ENCODE peak calls at places on chromosomes 12 and 14, in nine cellular contexts. One of them, this sample, is unnamed.

GRCh38 chr12:107610030-107610859 is 75.4 kb upstream of the PWP1 start:
- DNase-seq in iris pigment epithelial cell: peak
- DNase-seq in H9: peak
- DNase-seq in activated T-helper 9 cell treated with anti-CD3 and anti-CD28 coated beads, Interleukin-2, amount 50 U/mL, for 16 hours: no peak
- DNase-seq in NCI-H460: peak
- DNase-seq in stimulated activated CD8-positive, alpha-beta memory T cell treated with anti-CD3 and anti-CD28 coated beads, Interleukin-15, amount 100 ng/mL, for 24 hours: no peak
- DNase-seq in RWPE2: no peak
- DNase-seq in hepatic stellate cell: peak
- DNase-seq in COR-L47: peak
- DNase-seq in this sample: peak

GRCh38 chr14:21070083-21070609 is at the start of gene ARHGEF40:
- DNase-seq in iris pigment epithelial cell: peak
- DNase-seq in H9: peak
- DNase-seq in activated T-helper 9 cell treated with anti-CD3 and anti-CD28 coated beads, Interleukin-2, amount 50 U/mL, for 16 hours: no peak
- DNase-seq in NCI-H460: peak
- DNase-seq in stimulated activated CD8-positive, alpha-beta memory T cell treated with anti-CD3 and anti-CD28 coated beads, Interleukin-15, amount 100 ng/mL, for 24 hours: no peak
- DNase-seq in RWPE2: no peak
- DNase-seq in hepatic stellate cell: peak
- DNase-seq in COR-L47: no peak
- DNase-seq in this sample: peak

GRCh38 chr14:51419685-51420084 is 179.6 kb downstream of the TMX1 start:
- DNase-seq in iris pigment epithelial cell: no peak
- DNase-seq in H9: no peak
- DNase-seq in activated T-helper 9 cell treated with anti-CD3 and anti-CD28 coated beads, Interleukin-2, amount 50 U/mL, for 16 hours: peak
- DNase-seq in NCI-H460: no peak
- DNase-seq in stimulated activated CD8-positive, alpha-beta memory T cell treated with anti-CD3 and anti-CD28 coated beads, Interleukin-15, amount 100 ng/mL, for 24 hours: no peak
- DNase-seq in RWPE2: no peak
- DNase-seq in hepatic stellate cell: no peak
- DNase-seq in COR-L47: no peak
- DNase-seq in this sample: no peak

GRCh38 chr14:97618917-97619690 is 821.9 kb downstream of the VRK1 start:
- DNase-seq in iris pigment epithelial cell: no peak
- DNase-seq in H9: no peak
- DNase-seq in activated T-helper 9 cell treated with anti-CD3 and anti-CD28 coated beads, Interleukin-2, amount 50 U/mL, for 16 hours: no peak
- DNase-seq in NCI-H460: no peak
- DNase-seq in stimulated activated CD8-positive, alpha-beta memory T cell treated with anti-CD3 and anti-CD28 coated beads, Interleukin-15, amount 100 ng/mL, for 24 hours: no peak
- DNase-seq in RWPE2: no peak
- DNase-seq in hepatic stellate cell: no peak
- DNase-seq in COR-L47: no peak
- DNase-seq in this sample: no peak

GRCh38 chr12:12786716-12787601 is 1.5 kb downstream of the APOLD1 start:
- DNase-seq in iris pigment epithelial cell: peak
- DNase-seq in H9: peak
- DNase-seq in activated T-helper 9 cell treated with anti-CD3 and anti-CD28 coated beads, Interleukin-2, amount 50 U/mL, for 16 hours: peak
- DNase-seq in NCI-H460: no peak
- DNase-seq in stimulated activated CD8-positive, alpha-beta memory T cell treated with anti-CD3 and anti-CD28 coated beads, Interleukin-15, amount 100 ng/mL, for 24 hours: peak
- DNase-seq in RWPE2: peak
- DNase-seq in hepatic stellate cell: peak
- DNase-seq in COR-L47: peak
- DNase-seq in this sample: peak

GRCh38 chr12:109523071-109523470 is 45.6 kb downstream of the UBE3B start:
- DNase-seq in iris pigment epithelial cell: no peak
- DNase-seq in H9: no peak
- DNase-seq in activated T-helper 9 cell treated with anti-CD3 and anti-CD28 coated beads, Interleukin-2, amount 50 U/mL, for 16 hours: no peak
- DNase-seq in NCI-H460: no peak
- DNase-seq in stimulated activated CD8-positive, alpha-beta memory T cell treated with anti-CD3 and anti-CD28 coated beads, Interleukin-15, amount 100 ng/mL, for 24 hours: no peak
- DNase-seq in RWPE2: no peak
- DNase-seq in hepatic stellate cell: no peak
- DNase-seq in COR-L47: peak
- DNase-seq in this sample: no peak

GRCh38 chr14:68463705-68464104 is 329.2 kb downstream of the ZFP36L1 start:
- DNase-seq in iris pigment epithelial cell: peak
- DNase-seq in H9: no peak
- DNase-seq in activated T-helper 9 cell treated with anti-CD3 and anti-CD28 coated beads, Interleukin-2, amount 50 U/mL, for 16 hours: no peak
- DNase-seq in NCI-H460: no peak
- DNase-seq in stimulated activated CD8-positive, alpha-beta memory T cell treated with anti-CD3 and anti-CD28 coated beads, Interleukin-15, amount 100 ng/mL, for 24 hours: no peak
- DNase-seq in RWPE2: no peak
- DNase-seq in hepatic stellate cell: no peak
- DNase-seq in COR-L47: no peak
- DNase-seq in this sample: no peak

GRCh38 chr14:69153848-69154208 is 909 bp upstream of the DCAF5 start:
- DNase-seq in iris pigment epithelial cell: peak
- DNase-seq in H9: no peak
- DNase-seq in activated T-helper 9 cell treated with anti-CD3 and anti-CD28 coated beads, Interleukin-2, amount 50 U/mL, for 16 hours: no peak
- DNase-seq in NCI-H460: no peak
- DNase-seq in stimulated activated CD8-positive, alpha-beta memory T cell treated with anti-CD3 and anti-CD28 coated beads, Interleukin-15, amount 100 ng/mL, for 24 hours: no peak
- DNase-seq in RWPE2: no peak
- DNase-seq in hepatic stellate cell: peak
- DNase-seq in COR-L47: no peak
- DNase-seq in this sample: peak

GRCh38 chr12:98345308-98345876 is 170.0 kb upstream of the TMPO start:
- DNase-seq in iris pigment epithelial cell: no peak
- DNase-seq in H9: no peak
- DNase-seq in activated T-helper 9 cell treated with anti-CD3 and anti-CD28 coated beads, Interleukin-2, amount 50 U/mL, for 16 hours: no peak
- DNase-seq in NCI-H460: no peak
- DNase-seq in stimulated activated CD8-positive, alpha-beta memory T cell treated with anti-CD3 and anti-CD28 coated beads, Interleukin-15, amount 100 ng/mL, for 24 hours: no peak
- DNase-seq in RWPE2: no peak
- DNase-seq in hepatic stellate cell: no peak
- DNase-seq in COR-L47: no peak
- DNase-seq in this sample: peak

GRCh38 chr12:96902076-96902475 is 5.0 kb upstream of the NEDD1 start:
- DNase-seq in iris pigment epithelial cell: peak
- DNase-seq in H9: no peak
- DNase-seq in activated T-helper 9 cell treated with anti-CD3 and anti-CD28 coated beads, Interleukin-2, amount 50 U/mL, for 16 hours: no peak
- DNase-seq in NCI-H460: no peak
- DNase-seq in stimulated activated CD8-positive, alpha-beta memory T cell treated with anti-CD3 and anti-CD28 coated beads, Interleukin-15, amount 100 ng/mL, for 24 hours: no peak
- DNase-seq in RWPE2: no peak
- DNase-seq in hepatic stellate cell: no peak
- DNase-seq in COR-L47: no peak
- DNase-seq in this sample: peak

GRCh38 chr14:58828298-58828697 is 190.5 kb downstream of the DACT1 start:
- DNase-seq in iris pigment epithelial cell: no peak
- DNase-seq in H9: no peak
- DNase-seq in activated T-helper 9 cell treated with anti-CD3 and anti-CD28 coated beads, Interleukin-2, amount 50 U/mL, for 16 hours: no peak
- DNase-seq in NCI-H460: no peak
- DNase-seq in stimulated activated CD8-positive, alpha-beta memory T cell treated with anti-CD3 and anti-CD28 coated beads, Interleukin-15, amount 100 ng/mL, for 24 hours: no peak
- DNase-seq in RWPE2: no peak
- DNase-seq in hepatic stellate cell: no peak
- DNase-seq in COR-L47: no peak
- DNase-seq in this sample: no peak

GRCh38 chr12:45934956-45935355 is 55.4 kb downstream of the SCAF11 start:
- DNase-seq in iris pigment epithelial cell: no peak
- DNase-seq in H9: no peak
- DNase-seq in activated T-helper 9 cell treated with anti-CD3 and anti-CD28 coated beads, Interleukin-2, amount 50 U/mL, for 16 hours: no peak
- DNase-seq in NCI-H460: no peak
- DNase-seq in stimulated activated CD8-positive, alpha-beta memory T cell treated with anti-CD3 and anti-CD28 coated beads, Interleukin-15, amount 100 ng/mL, for 24 hours: no peak
- DNase-seq in RWPE2: no peak
- DNase-seq in hepatic stellate cell: no peak
- DNase-seq in COR-L47: no peak
- DNase-seq in this sample: no peak

GRCh38 chr12:25119020-25119419 is 75.9 kb downstream of the DNAI7 start:
- DNase-seq in iris pigment epithelial cell: no peak
- DNase-seq in H9: no peak
- DNase-seq in activated T-helper 9 cell treated with anti-CD3 and anti-CD28 coated beads, Interleukin-2, amount 50 U/mL, for 16 hours: no peak
- DNase-seq in NCI-H460: no peak
- DNase-seq in stimulated activated CD8-positive, alpha-beta memory T cell treated with anti-CD3 and anti-CD28 coated beads, Interleukin-15, amount 100 ng/mL, for 24 hours: no peak
- DNase-seq in RWPE2: no peak
- DNase-seq in hepatic stellate cell: no peak
- DNase-seq in COR-L47: no peak
- DNase-seq in this sample: peak

GRCh38 chr12:96606646-96607045 is 117.3 kb downstream of the CFAP54 start:
- DNase-seq in iris pigment epithelial cell: no peak
- DNase-seq in H9: no peak
- DNase-seq in activated T-helper 9 cell treated with anti-CD3 and anti-CD28 coated beads, Interleukin-2, amount 50 U/mL, for 16 hours: no peak
- DNase-seq in NCI-H460: no peak
- DNase-seq in stimulated activated CD8-positive, alpha-beta memory T cell treated with anti-CD3 and anti-CD28 coated beads, Interleukin-15, amount 100 ng/mL, for 24 hours: no peak
- DNase-seq in RWPE2: no peak
- DNase-seq in hepatic stellate cell: no peak
- DNase-seq in COR-L47: no peak
- DNase-seq in this sample: no peak

GRCh38 chr12:29792853-29793252 is 9.1 kb upstream of the TMTC1 start:
- DNase-seq in iris pigment epithelial cell: no peak
- DNase-seq in H9: no peak
- DNase-seq in activated T-helper 9 cell treated with anti-CD3 and anti-CD28 coated beads, Interleukin-2, amount 50 U/mL, for 16 hours: no peak
- DNase-seq in NCI-H460: no peak
- DNase-seq in stimulated activated CD8-positive, alpha-beta memory T cell treated with anti-CD3 and anti-CD28 coated beads, Interleukin-15, amount 100 ng/mL, for 24 hours: no peak
- DNase-seq in RWPE2: no peak
- DNase-seq in hepatic stellate cell: no peak
- DNase-seq in COR-L47: no peak
- DNase-seq in this sample: no peak

GRCh38 chr12:60266381-60266852 is 670.6 kb downstream of the SLC16A7 start:
- DNase-seq in iris pigment epithelial cell: peak
- DNase-seq in H9: no peak
- DNase-seq in activated T-helper 9 cell treated with anti-CD3 and anti-CD28 coated beads, Interleukin-2, amount 50 U/mL, for 16 hours: no peak
- DNase-seq in NCI-H460: peak
- DNase-seq in stimulated activated CD8-positive, alpha-beta memory T cell treated with anti-CD3 and anti-CD28 coated beads, Interleukin-15, amount 100 ng/mL, for 24 hours: no peak
- DNase-seq in RWPE2: no peak
- DNase-seq in hepatic stellate cell: peak
- DNase-seq in COR-L47: no peak
- DNase-seq in this sample: no peak

GRCh38 chr14:39265032-39265431 is 31.3 kb downstream of the MIA2 start:
- DNase-seq in iris pigment epithelial cell: peak
- DNase-seq in H9: no peak
- DNase-seq in activated T-helper 9 cell treated with anti-CD3 and anti-CD28 coated beads, Interleukin-2, amount 50 U/mL, for 16 hours: no peak
- DNase-seq in NCI-H460: peak
- DNase-seq in stimulated activated CD8-positive, alpha-beta memory T cell treated with anti-CD3 and anti-CD28 coated beads, Interleukin-15, amount 100 ng/mL, for 24 hours: no peak
- DNase-seq in RWPE2: no peak
- DNase-seq in hepatic stellate cell: no peak
- DNase-seq in COR-L47: no peak
- DNase-seq in this sample: peak

GRCh38 chr12:41436076-41436475 is 248.0 kb downstream of the PDZRN4 start:
- DNase-seq in iris pigment epithelial cell: no peak
- DNase-seq in H9: no peak
- DNase-seq in activated T-helper 9 cell treated with anti-CD3 and anti-CD28 coated beads, Interleukin-2, amount 50 U/mL, for 16 hours: no peak
- DNase-seq in NCI-H460: no peak
- DNase-seq in stimulated activated CD8-positive, alpha-beta memory T cell treated with anti-CD3 and anti-CD28 coated beads, Interleukin-15, amount 100 ng/mL, for 24 hours: no peak
- DNase-seq in RWPE2: no peak
- DNase-seq in hepatic stellate cell: no peak
- DNase-seq in COR-L47: no peak
- DNase-seq in this sample: no peak

GRCh38 chr12:69095765-69096477 is 143.4 kb upstream of the CPSF6 start:
- DNase-seq in iris pigment epithelial cell: no peak
- DNase-seq in H9: no peak
- DNase-seq in activated T-helper 9 cell treated with anti-CD3 and anti-CD28 coated beads, Interleukin-2, amount 50 U/mL, for 16 hours: no peak
- DNase-seq in NCI-H460: no peak
- DNase-seq in stimulated activated CD8-positive, alpha-beta memory T cell treated with anti-CD3 and anti-CD28 coated beads, Interleukin-15, amount 100 ng/mL, for 24 hours: no peak
- DNase-seq in RWPE2: no peak
- DNase-seq in hepatic stellate cell: no peak
- DNase-seq in COR-L47: no peak
- DNase-seq in this sample: peak